ENCODE peak calls at places on chromosomes 16 and 17, in ten cellular contexts. One of them, this sample, is unnamed. For H3K36me3, the result is how much of the 10 kb centered on the place peaks cover.

GRCh38 chr16:13906426-13907089 is 13.4 kb upstream of the ERCC4 start:
- DNase-seq in adipocyte: no peak
- DNase-seq in left ventricle myocardium inferior: no peak
- DNase-seq in PC-3: no peak
- DNase-seq in Panc1: no peak
- DNase-seq in GM06990: no peak
- DNase-seq in psoas muscle: no peak
- DNase-seq in hepatocyte: no peak
- DNase-seq in HepG2: no peak
- DNase-seq in ascending aorta: no peak
- DNase-seq in this sample: no peak

GRCh38 chr16:85523602-85524364 is 89.3 kb upstream of the GSE1 start:
- DNase-seq in adipocyte: no peak
- DNase-seq in left ventricle myocardium inferior: peak
- DNase-seq in PC-3: no peak
- DNase-seq in Panc1: no peak
- DNase-seq in GM06990: no peak
- DNase-seq in psoas muscle: no peak
- DNase-seq in hepatocyte: peak
- DNase-seq in HepG2: peak
- DNase-seq in ascending aorta: no peak
- DNase-seq in this sample: no peak

GRCh38 chr17:60224064-60224463 is 74.3 kb downstream of the CA4 start:
- DNase-seq in adipocyte: peak
- DNase-seq in left ventricle myocardium inferior: no peak
- DNase-seq in PC-3: no peak
- DNase-seq in Panc1: no peak
- DNase-seq in GM06990: no peak
- DNase-seq in psoas muscle: no peak
- DNase-seq in hepatocyte: peak
- DNase-seq in HepG2: no peak
- DNase-seq in ascending aorta: no peak
- DNase-seq in this sample: no peak

GRCh38 chr17:31688704-31689103 is 170.3 kb downstream of the COPRS start:
- DNase-seq in adipocyte: no peak
- DNase-seq in left ventricle myocardium inferior: no peak
- DNase-seq in PC-3: peak
- DNase-seq in Panc1: no peak
- DNase-seq in GM06990: no peak
- DNase-seq in psoas muscle: no peak
- DNase-seq in hepatocyte: no peak
- DNase-seq in HepG2: no peak
- DNase-seq in ascending aorta: no peak
- DNase-seq in this sample: no peak

GRCh38 chr17:57578608-57578990 is 166.5 kb downstream of the CCDC182 start:
- DNase-seq in adipocyte: peak
- DNase-seq in left ventricle myocardium inferior: no peak
- DNase-seq in PC-3: no peak
- DNase-seq in Panc1: no peak
- DNase-seq in GM06990: no peak
- DNase-seq in psoas muscle: no peak
- DNase-seq in hepatocyte: no peak
- DNase-seq in HepG2: no peak
- DNase-seq in ascending aorta: no peak
- DNase-seq in this sample: no peak

GRCh38 chr16:30092373-30093010 is 768 bp upstream of the TBX6 start:
- DNase-seq in adipocyte: peak
- DNase-seq in left ventricle myocardium inferior: peak
- DNase-seq in PC-3: peak
- DNase-seq in Panc1: no peak
- DNase-seq in GM06990: peak
- DNase-seq in psoas muscle: peak
- DNase-seq in hepatocyte: peak
- DNase-seq in HepG2: peak
- DNase-seq in ascending aorta: peak
- DNase-seq in this sample: no peak

GRCh38 chr17:72089453-72089987 is 31.3 kb upstream of the SOX9 start:
- DNase-seq in adipocyte: no peak
- DNase-seq in left ventricle myocardium inferior: no peak
- DNase-seq in PC-3: no peak
- DNase-seq in Panc1: no peak
- DNase-seq in GM06990: no peak
- DNase-seq in psoas muscle: no peak
- DNase-seq in hepatocyte: no peak
- DNase-seq in HepG2: no peak
- DNase-seq in ascending aorta: no peak
- DNase-seq in this sample: no peak

GRCh38 chr17:64941045-64941444 is 21.8 kb upstream of the LRRC37A3 start:
- DNase-seq in adipocyte: no peak
- DNase-seq in left ventricle myocardium inferior: no peak
- DNase-seq in PC-3: no peak
- DNase-seq in Panc1: no peak
- DNase-seq in GM06990: no peak
- DNase-seq in psoas muscle: no peak
- DNase-seq in hepatocyte: no peak
- DNase-seq in HepG2: no peak
- DNase-seq in ascending aorta: no peak
- DNase-seq in this sample: no peak

GRCh38 chr17:77907497-77908120 is 50.9 kb upstream of the TNRC6C start:
- DNase-seq in adipocyte: no peak
- DNase-seq in left ventricle myocardium inferior: no peak
- DNase-seq in PC-3: no peak
- DNase-seq in Panc1: no peak
- DNase-seq in GM06990: no peak
- DNase-seq in psoas muscle: no peak
- DNase-seq in hepatocyte: no peak
- DNase-seq in HepG2: no peak
- DNase-seq in ascending aorta: no peak
- DNase-seq in this sample: no peak

GRCh38 chr16:12060751-12061150 is 84.2 kb downstream of the SNX29 start:
- DNase-seq in adipocyte: no peak
- DNase-seq in left ventricle myocardium inferior: no peak
- DNase-seq in PC-3: no peak
- DNase-seq in Panc1: no peak
- DNase-seq in GM06990: no peak
- DNase-seq in psoas muscle: no peak
- DNase-seq in hepatocyte: no peak
- DNase-seq in HepG2: no peak
- DNase-seq in ascending aorta: no peak
- DNase-seq in this sample: no peak

GRCh38 chr17:30449480-30449879 is 27.7 kb upstream of the GOSR1 start:
- DNase-seq in adipocyte: no peak
- DNase-seq in left ventricle myocardium inferior: no peak
- DNase-seq in PC-3: no peak
- DNase-seq in Panc1: no peak
- DNase-seq in GM06990: no peak
- DNase-seq in psoas muscle: no peak
- DNase-seq in hepatocyte: no peak
- DNase-seq in HepG2: no peak
- DNase-seq in ascending aorta: no peak
- DNase-seq in this sample: no peak

GRCh38 chr17:33978889-33979288 is 276.2 kb upstream of the CCL2 start:
- DNase-seq in adipocyte: no peak
- DNase-seq in left ventricle myocardium inferior: no peak
- DNase-seq in PC-3: no peak
- DNase-seq in Panc1: no peak
- DNase-seq in GM06990: no peak
- DNase-seq in psoas muscle: no peak
- DNase-seq in hepatocyte: no peak
- DNase-seq in HepG2: no peak
- DNase-seq in ascending aorta: no peak
- DNase-seq in this sample: no peak

GRCh38 chr16:79008036-79008868 is 592.3 kb downstream of the MAF start:
- DNase-seq in adipocyte: no peak
- DNase-seq in left ventricle myocardium inferior: no peak
- DNase-seq in PC-3: no peak
- DNase-seq in Panc1: no peak
- DNase-seq in GM06990: no peak
- DNase-seq in psoas muscle: no peak
- DNase-seq in hepatocyte: no peak
- DNase-seq in HepG2: no peak
- DNase-seq in ascending aorta: no peak
- DNase-seq in this sample: no peak

GRCh38 chr17:77036841-77037381 is 103.9 kb upstream of the SEC14L1 start:
- DNase-seq in adipocyte: no peak
- DNase-seq in left ventricle myocardium inferior: peak
- DNase-seq in PC-3: no peak
- DNase-seq in Panc1: no peak
- DNase-seq in GM06990: no peak
- DNase-seq in psoas muscle: no peak
- DNase-seq in hepatocyte: no peak
- DNase-seq in HepG2: no peak
- DNase-seq in ascending aorta: no peak
- DNase-seq in this sample: no peak

GRCh38 chr16:49474741-49475140 is 101.1 kb downstream of the C16orf78 start:
- DNase-seq in adipocyte: no peak
- DNase-seq in left ventricle myocardium inferior: no peak
- DNase-seq in PC-3: no peak
- DNase-seq in Panc1: no peak
- DNase-seq in GM06990: no peak
- DNase-seq in psoas muscle: peak
- DNase-seq in hepatocyte: no peak
- DNase-seq in HepG2: no peak
- DNase-seq in ascending aorta: no peak
- DNase-seq in this sample: no peak

GRCh38 chr17:50575581-50576210 is 15.2 kb downstream of the CACNA1G start:
- DNase-seq in adipocyte: no peak
- DNase-seq in left ventricle myocardium inferior: no peak
- DNase-seq in PC-3: no peak
- DNase-seq in Panc1: no peak
- DNase-seq in GM06990: no peak
- DNase-seq in psoas muscle: no peak
- DNase-seq in hepatocyte: no peak
- DNase-seq in HepG2: no peak
- DNase-seq in ascending aorta: no peak
- DNase-seq in this sample: no peak

GRCh38 chr16:56988948-56989945 is at the start of gene NLRC5:
- DNase-seq in adipocyte: peak
- DNase-seq in left ventricle myocardium inferior: peak
- DNase-seq in PC-3: peak
- DNase-seq in Panc1: no peak
- DNase-seq in GM06990: peak
- DNase-seq in psoas muscle: peak
- DNase-seq in hepatocyte: peak
- DNase-seq in HepG2: peak
- DNase-seq in ascending aorta: peak
- DNase-seq in this sample: no peak
- H3K36me3 ChIP-seq in adipocyte: under half
- H3K36me3 ChIP-seq in left ventricle myocardium inferior: under half
- H3K36me3 ChIP-seq in PC-3: under half
- H3K36me3 ChIP-seq in Panc1: under half
- H3K36me3 ChIP-seq in GM06990: under half
- H3K36me3 ChIP-seq in psoas muscle: under half
- H3K36me3 ChIP-seq in hepatocyte: under half
- H3K36me3 ChIP-seq in HepG2: under half
- H3K36me3 ChIP-seq in ascending aorta: under half
- H3K36me3 ChIP-seq in this sample: under half

DNA sequence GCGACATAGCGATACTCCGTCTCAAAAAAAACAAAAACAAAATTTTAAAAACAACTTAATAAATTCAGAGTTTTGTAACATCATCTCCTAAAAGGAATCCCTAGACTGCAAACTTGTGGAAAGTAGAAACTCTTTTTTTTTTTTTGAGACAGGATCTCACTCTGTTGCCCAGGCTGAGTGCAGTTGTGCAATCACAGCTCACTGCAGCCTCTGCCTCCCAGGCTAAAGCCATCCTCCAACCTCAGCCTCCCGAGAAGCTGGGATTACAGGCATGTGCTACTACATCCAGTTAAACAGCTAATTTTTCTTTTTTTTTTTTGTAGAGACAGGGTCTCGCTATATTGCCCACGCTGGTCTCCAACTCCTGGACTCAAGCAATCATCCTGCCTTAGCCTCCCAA is 19.7 kb downstream of the EZH1 start:
- DNase-seq in adipocyte: no peak
- DNase-seq in left ventricle myocardium inferior: no peak
- DNase-seq in PC-3: no peak
- DNase-seq in Panc1: no peak
- DNase-seq in GM06990: no peak
- DNase-seq in psoas muscle: no peak
- DNase-seq in hepatocyte: no peak
- DNase-seq in HepG2: no peak
- DNase-seq in ascending aorta: no peak
- DNase-seq in this sample: no peak
- H3K36me3 ChIP-seq in adipocyte: half or more
- H3K36me3 ChIP-seq in left ventricle myocardium inferior: half or more
- H3K36me3 ChIP-seq in PC-3: under half
- H3K36me3 ChIP-seq in Panc1: under half
- H3K36me3 ChIP-seq in GM06990: under half
- H3K36me3 ChIP-seq in psoas muscle: under half
- H3K36me3 ChIP-seq in hepatocyte: under half
- H3K36me3 ChIP-seq in HepG2: under half
- H3K36me3 ChIP-seq in ascending aorta: half or more
- H3K36me3 ChIP-seq in this sample: under half

DNA sequence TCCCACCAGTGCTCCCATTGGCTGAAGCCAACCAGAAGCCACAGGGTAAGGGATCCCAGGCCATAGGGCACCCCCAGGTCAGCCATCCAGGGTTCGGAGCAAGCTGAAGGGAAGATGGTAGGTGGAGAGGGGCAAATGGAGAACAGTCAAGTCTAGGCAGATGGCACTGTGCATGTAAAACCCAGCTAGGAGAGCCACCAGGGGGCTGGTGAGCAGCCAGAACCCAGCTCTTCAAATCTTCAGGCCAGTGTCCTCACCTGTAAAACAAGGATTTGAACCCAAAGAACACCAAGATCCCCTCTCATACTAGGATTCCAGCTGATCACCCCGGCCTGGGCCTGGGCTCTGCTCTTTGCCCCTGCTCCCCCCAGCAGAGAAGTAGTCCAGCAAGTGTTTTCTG is 43.5 kb downstream of the GINS3 start:
- DNase-seq in adipocyte: no peak
- DNase-seq in left ventricle myocardium inferior: no peak
- DNase-seq in PC-3: no peak
- DNase-seq in Panc1: no peak
- DNase-seq in GM06990: no peak
- DNase-seq in psoas muscle: no peak
- DNase-seq in hepatocyte: no peak
- DNase-seq in HepG2: no peak
- DNase-seq in ascending aorta: no peak
- DNase-seq in this sample: no peak
- H3K36me3 ChIP-seq in adipocyte: under half
- H3K36me3 ChIP-seq in left ventricle myocardium inferior: under half
- H3K36me3 ChIP-seq in PC-3: under half
- H3K36me3 ChIP-seq in Panc1: under half
- H3K36me3 ChIP-seq in GM06990: under half
- H3K36me3 ChIP-seq in psoas muscle: under half
- H3K36me3 ChIP-seq in hepatocyte: under half
- H3K36me3 ChIP-seq in HepG2: under half
- H3K36me3 ChIP-seq in ascending aorta: under half
- H3K36me3 ChIP-seq in this sample: under half

DNA sequence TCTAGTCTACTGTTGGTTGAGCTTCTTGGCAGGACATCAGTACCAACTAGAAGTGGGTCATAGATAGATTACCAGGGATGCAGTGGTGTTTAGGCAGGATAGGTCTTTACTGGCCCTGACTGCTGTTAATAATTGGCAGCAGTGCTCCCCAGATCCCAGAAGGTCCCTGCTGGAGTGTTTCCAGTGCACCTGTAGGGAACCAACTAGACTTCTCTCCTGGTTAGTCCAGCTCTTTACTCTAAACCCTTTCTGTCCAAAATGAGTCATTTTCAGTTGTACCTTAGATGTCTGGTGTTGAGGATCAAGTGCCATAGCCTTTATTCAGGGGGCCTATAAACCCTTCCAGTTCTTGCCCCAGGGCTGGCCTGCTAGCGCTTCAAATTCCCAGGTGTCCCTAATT is 8.7 kb downstream of the POLR2C start:
- DNase-seq in adipocyte: no peak
- DNase-seq in left ventricle myocardium inferior: no peak
- DNase-seq in PC-3: no peak
- DNase-seq in Panc1: no peak
- DNase-seq in GM06990: no peak
- DNase-seq in psoas muscle: no peak
- DNase-seq in hepatocyte: no peak
- DNase-seq in HepG2: no peak
- DNase-seq in ascending aorta: no peak
- DNase-seq in this sample: no peak
- H3K36me3 ChIP-seq in adipocyte: half or more
- H3K36me3 ChIP-seq in left ventricle myocardium inferior: half or more
- H3K36me3 ChIP-seq in PC-3: under half
- H3K36me3 ChIP-seq in Panc1: under half
- H3K36me3 ChIP-seq in GM06990: under half
- H3K36me3 ChIP-seq in psoas muscle: under half
- H3K36me3 ChIP-seq in hepatocyte: under half
- H3K36me3 ChIP-seq in HepG2: half or more
- H3K36me3 ChIP-seq in ascending aorta: half or more
- H3K36me3 ChIP-seq in this sample: under half

This sample was measured in BJ.